ENCODE peak calls at places on chromosome 20, in seven cellular contexts. One of them, this sample, is unnamed.

GRCh38 chr20:23155141-23155590 is 69.0 kb upstream of the CD93 start:
- DNase-seq in endothelial cell of umbilical vein: no peak
- DNase-seq in choroid plexus epithelial cell: no peak
- DNase-seq in bronchial epithelial cell: peak; percentile 85
- DNase-seq in fibroblast of lung: no peak
- DNase-seq in adrenal gland: no peak
- DNase-seq in CD8-positive, alpha-beta T cell: no peak
- DNase-seq in this sample: no peak

GRCh38 chr20:41003143-41003932 is 25.3 kb upstream of the TOP1 start:
- DNase-seq in endothelial cell of umbilical vein: peak; percentile 96
- DNase-seq in choroid plexus epithelial cell: peak; percentile 99
- DNase-seq in bronchial epithelial cell: peak; percentile 99
- DNase-seq in fibroblast of lung: peak; percentile 99
- DNase-seq in adrenal gland: peak; percentile 85
- DNase-seq in CD8-positive, alpha-beta T cell: peak; percentile 60
- DNase-seq in this sample: peak; percentile 97

GRCh38 chr20:41308726-41309413 is 8.7 kb downstream of the ZHX3 start:
- DNase-seq in endothelial cell of umbilical vein: no peak
- DNase-seq in choroid plexus epithelial cell: peak; percentile 88
- DNase-seq in bronchial epithelial cell: peak; percentile 32
- DNase-seq in fibroblast of lung: no peak
- DNase-seq in adrenal gland: no peak
- DNase-seq in CD8-positive, alpha-beta T cell: no peak
- DNase-seq in this sample: no peak

GRCh38 chr20:13995841-13996240 is 525 bp downstream of the MACROD2 start:
- DNase-seq in endothelial cell of umbilical vein: peak; percentile 12
- DNase-seq in choroid plexus epithelial cell: no peak
- DNase-seq in bronchial epithelial cell: no peak
- DNase-seq in fibroblast of lung: no peak
- DNase-seq in adrenal gland: peak; percentile 53
- DNase-seq in CD8-positive, alpha-beta T cell: no peak
- DNase-seq in this sample: no peak

GRCh38 chr20:58659841-58660240 is 8.8 kb downstream of the STX16 start:
- DNase-seq in endothelial cell of umbilical vein: no peak
- DNase-seq in choroid plexus epithelial cell: no peak
- DNase-seq in bronchial epithelial cell: peak; percentile 49
- DNase-seq in fibroblast of lung: no peak
- DNase-seq in adrenal gland: no peak
- DNase-seq in CD8-positive, alpha-beta T cell: no peak
- DNase-seq in this sample: no peak

GRCh38 chr20:2386516-2387179 is 5.9 kb downstream of the TGM6 start:
- DNase-seq in endothelial cell of umbilical vein: peak; percentile 8
- DNase-seq in choroid plexus epithelial cell: peak; percentile 25
- DNase-seq in bronchial epithelial cell: peak; percentile 95
- DNase-seq in fibroblast of lung: peak; percentile 87
- DNase-seq in adrenal gland: no peak
- DNase-seq in CD8-positive, alpha-beta T cell: no peak
- DNase-seq in this sample: no peak

GRCh38 chr20:13212750-13213149 is 8.3 kb upstream of the ISM1 start:
- DNase-seq in endothelial cell of umbilical vein: no peak
- DNase-seq in choroid plexus epithelial cell: no peak
- DNase-seq in bronchial epithelial cell: peak; percentile 17
- DNase-seq in fibroblast of lung: no peak
- DNase-seq in adrenal gland: no peak
- DNase-seq in CD8-positive, alpha-beta T cell: no peak
- DNase-seq in this sample: no peak

GRCh38 chr20:35838213-35838612 is 66.4 kb downstream of the PHF20 start:
- DNase-seq in endothelial cell of umbilical vein: no peak
- DNase-seq in choroid plexus epithelial cell: no peak
- DNase-seq in bronchial epithelial cell: peak; percentile 43
- DNase-seq in fibroblast of lung: no peak
- DNase-seq in adrenal gland: no peak
- DNase-seq in CD8-positive, alpha-beta T cell: no peak
- DNase-seq in this sample: no peak

GRCh38 chr20:43721429-43722152 is 5.2 kb downstream of the GTSF1L start:
- DNase-seq in endothelial cell of umbilical vein: no peak
- DNase-seq in choroid plexus epithelial cell: no peak
- DNase-seq in bronchial epithelial cell: peak; percentile 10
- DNase-seq in fibroblast of lung: no peak
- DNase-seq in adrenal gland: no peak
- DNase-seq in CD8-positive, alpha-beta T cell: no peak
- DNase-seq in this sample: no peak

GRCh38 chr20:44593721-44594120 is 11.3 kb downstream of the PKIG start:
- DNase-seq in endothelial cell of umbilical vein: no peak
- DNase-seq in choroid plexus epithelial cell: no peak
- DNase-seq in bronchial epithelial cell: no peak
- DNase-seq in fibroblast of lung: no peak
- DNase-seq in adrenal gland: no peak
- DNase-seq in CD8-positive, alpha-beta T cell: no peak
- DNase-seq in this sample: no peak

GRCh38 chr20:23007886-23008285 is 27.2 kb upstream of the SSTR4 start:
- DNase-seq in endothelial cell of umbilical vein: no peak
- DNase-seq in choroid plexus epithelial cell: no peak
- DNase-seq in bronchial epithelial cell: no peak
- DNase-seq in fibroblast of lung: no peak
- DNase-seq in adrenal gland: no peak
- DNase-seq in CD8-positive, alpha-beta T cell: no peak
- DNase-seq in this sample: no peak

GRCh38 chr20:49306903-49307336 is 29.1 kb upstream of the ZNFX1 start:
- DNase-seq in endothelial cell of umbilical vein: no peak
- DNase-seq in choroid plexus epithelial cell: no peak
- DNase-seq in bronchial epithelial cell: no peak
- DNase-seq in fibroblast of lung: no peak
- DNase-seq in adrenal gland: no peak
- DNase-seq in CD8-positive, alpha-beta T cell: no peak
- DNase-seq in this sample: no peak

GRCh38 chr20:54062812-54063280 is 7.5 kb downstream of the BCAS1 start:
- DNase-seq in endothelial cell of umbilical vein: peak; percentile 35
- DNase-seq in choroid plexus epithelial cell: peak; percentile 67
- DNase-seq in bronchial epithelial cell: peak; percentile 59
- DNase-seq in fibroblast of lung: peak; percentile 45
- DNase-seq in adrenal gland: no peak
- DNase-seq in CD8-positive, alpha-beta T cell: no peak
- DNase-seq in this sample: no peak

GRCh38 chr20:62066339-62066982 is 780 bp upstream of the TAF4 start:
- DNase-seq in endothelial cell of umbilical vein: peak; percentile 59
- DNase-seq in choroid plexus epithelial cell: peak; percentile 36
- DNase-seq in bronchial epithelial cell: peak; percentile 43
- DNase-seq in fibroblast of lung: peak; percentile 39
- DNase-seq in adrenal gland: peak; percentile 62
- DNase-seq in CD8-positive, alpha-beta T cell: peak; percentile 46
- DNase-seq in this sample: no peak

GRCh38 chr20:48583801-48584200 is 244.0 kb downstream of the PREX1 start:
- DNase-seq in endothelial cell of umbilical vein: no peak
- DNase-seq in choroid plexus epithelial cell: no peak
- DNase-seq in bronchial epithelial cell: no peak
- DNase-seq in fibroblast of lung: no peak
- DNase-seq in adrenal gland: no peak
- DNase-seq in CD8-positive, alpha-beta T cell: no peak
- DNase-seq in this sample: no peak

GRCh38 chr20:49230021-49230420 is 10.8 kb downstream of the DDX27 start:
- DNase-seq in endothelial cell of umbilical vein: no peak
- DNase-seq in choroid plexus epithelial cell: no peak
- DNase-seq in bronchial epithelial cell: no peak
- DNase-seq in fibroblast of lung: no peak
- DNase-seq in adrenal gland: no peak
- DNase-seq in CD8-positive, alpha-beta T cell: no peak
- DNase-seq in this sample: no peak

GRCh38 chr20:33099842-33100538 is 20.5 kb downstream of the BPIFB4 start:
- DNase-seq in endothelial cell of umbilical vein: no peak
- DNase-seq in choroid plexus epithelial cell: no peak
- DNase-seq in bronchial epithelial cell: no peak
- DNase-seq in fibroblast of lung: no peak
- DNase-seq in adrenal gland: no peak
- DNase-seq in CD8-positive, alpha-beta T cell: no peak
- DNase-seq in this sample: no peak

GRCh38 chr20:44714701-44715494 is at the start of gene CCN5:
- DNase-seq in endothelial cell of umbilical vein: peak; percentile 68
- DNase-seq in choroid plexus epithelial cell: peak; percentile 88
- DNase-seq in bronchial epithelial cell: peak; percentile 71
- DNase-seq in fibroblast of lung: peak; percentile 76
- DNase-seq in adrenal gland: peak; percentile 94
- DNase-seq in CD8-positive, alpha-beta T cell: no peak
- DNase-seq in this sample: no peak

GRCh38 chr20:38799248-38799647 is 6.2 kb upstream of the PPP1R16B start:
- DNase-seq in endothelial cell of umbilical vein: peak; percentile 90
- DNase-seq in choroid plexus epithelial cell: no peak
- DNase-seq in bronchial epithelial cell: no peak
- DNase-seq in fibroblast of lung: no peak
- DNase-seq in adrenal gland: peak; percentile 31
- DNase-seq in CD8-positive, alpha-beta T cell: no peak
- DNase-seq in this sample: no peak

GRCh38 chr20:33675127-33675954 is 1.1 kb upstream of the NECAB3 start:
- DNase-seq in endothelial cell of umbilical vein: no peak
- DNase-seq in choroid plexus epithelial cell: peak; percentile 51
- DNase-seq in bronchial epithelial cell: no peak
- DNase-seq in fibroblast of lung: no peak
- DNase-seq in adrenal gland: peak; percentile 81
- DNase-seq in CD8-positive, alpha-beta T cell: no peak
- DNase-seq in this sample: no peak

GRCh38 chr20:50380697-50381040 is 129.5 kb upstream of the PTPN1 start:
- DNase-seq in endothelial cell of umbilical vein: peak; percentile 41
- DNase-seq in choroid plexus epithelial cell: peak; percentile 65
- DNase-seq in bronchial epithelial cell: peak; percentile 42
- DNase-seq in fibroblast of lung: peak; percentile 23
- DNase-seq in adrenal gland: peak; percentile 55
- DNase-seq in CD8-positive, alpha-beta T cell: no peak
- DNase-seq in this sample: no peak

GRCh38 chr20:50381771-50382593 is 128.2 kb upstream of the PTPN1 start:
- DNase-seq in endothelial cell of umbilical vein: peak; percentile 31
- DNase-seq in choroid plexus epithelial cell: no peak
- DNase-seq in bronchial epithelial cell: no peak
- DNase-seq in fibroblast of lung: no peak
- DNase-seq in adrenal gland: peak; percentile 48
- DNase-seq in CD8-positive, alpha-beta T cell: no peak
- DNase-seq in this sample: no peak

GRCh38 chr20:50379991-50380696 is 130.0 kb upstream of the PTPN1 start:
- DNase-seq in endothelial cell of umbilical vein: no peak
- DNase-seq in choroid plexus epithelial cell: no peak
- DNase-seq in bronchial epithelial cell: no peak
- DNase-seq in fibroblast of lung: no peak
- DNase-seq in adrenal gland: no peak
- DNase-seq in CD8-positive, alpha-beta T cell: no peak
- DNase-seq in this sample: no peak

GRCh38 chr20:50379049-50379990 is 130.9 kb upstream of the PTPN1 start:
- DNase-seq in endothelial cell of umbilical vein: peak; percentile 78
- DNase-seq in choroid plexus epithelial cell: peak; percentile 81
- DNase-seq in bronchial epithelial cell: peak; percentile 61
- DNase-seq in fibroblast of lung: peak; percentile 48
- DNase-seq in adrenal gland: peak; percentile 99
- DNase-seq in CD8-positive, alpha-beta T cell: no peak
- DNase-seq in this sample: peak; percentile 75

DNA sequence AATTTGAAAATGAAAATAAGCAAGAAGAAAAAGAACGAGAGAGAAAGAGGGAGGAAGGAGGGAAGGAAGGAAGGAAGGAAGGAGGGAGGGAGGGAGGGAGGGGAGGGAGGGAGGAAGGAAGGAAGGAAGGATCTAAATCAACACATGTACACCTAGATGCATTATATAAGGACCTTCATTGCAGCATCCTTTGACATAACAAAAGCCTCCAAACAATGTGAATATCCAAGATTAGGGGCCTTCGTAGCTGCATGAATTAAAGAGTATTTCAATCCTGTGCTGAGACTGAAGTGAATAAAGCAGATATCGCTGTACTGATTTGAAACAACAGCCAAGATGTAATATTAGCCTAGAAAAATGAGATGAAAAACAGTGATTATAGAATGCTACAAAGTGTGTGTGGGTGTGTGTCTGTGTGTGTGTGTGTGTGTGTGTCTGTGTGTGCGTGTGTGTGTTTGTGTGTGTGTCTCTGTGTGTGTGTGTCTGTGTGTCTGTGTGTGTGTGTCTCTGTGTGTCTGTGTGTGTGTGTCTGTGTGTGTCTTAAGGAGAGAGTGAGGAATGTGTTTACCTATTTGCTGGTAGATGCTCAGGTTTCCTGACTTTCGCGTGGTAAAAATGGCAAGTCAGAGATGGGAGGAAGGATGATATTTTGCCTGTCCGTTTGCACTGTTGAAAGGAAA is 129.0 kb upstream of the PTPN1 start:
- DNase-seq in endothelial cell of umbilical vein: no peak
- DNase-seq in choroid plexus epithelial cell: no peak
- DNase-seq in bronchial epithelial cell: no peak
- DNase-seq in fibroblast of lung: no peak
- DNase-seq in adrenal gland: no peak
- DNase-seq in CD8-positive, alpha-beta T cell: no peak
- DNase-seq in this sample: no peak
- H3K4me3 ChIP-seq in endothelial cell of umbilical vein: no peak overlapping the region
- H3K4me3 ChIP-seq in choroid plexus epithelial cell: no peak overlapping the region
- H3K4me3 ChIP-seq in bronchial epithelial cell: no peak overlapping the region
- H3K4me3 ChIP-seq in fibroblast of lung: no peak overlapping the region
- H3K4me3 ChIP-seq in adrenal gland: no peak overlapping the region
- H3K4me3 ChIP-seq in CD8-positive, alpha-beta T cell: no peak overlapping the region
- H3K4me3 ChIP-seq in this sample: no peak overlapping the region

GRCh38 chr20:36860811-36861624 is 14.9 kb upstream of the TLDC2 start:
- DNase-seq in endothelial cell of umbilical vein: no peak
- DNase-seq in choroid plexus epithelial cell: no peak
- DNase-seq in bronchial epithelial cell: no peak
- DNase-seq in fibroblast of lung: no peak
- DNase-seq in adrenal gland: no peak
- DNase-seq in CD8-positive, alpha-beta T cell: no peak
- DNase-seq in this sample: no peak
- H3K4me3 ChIP-seq in endothelial cell of umbilical vein: no peak overlapping the region
- H3K4me3 ChIP-seq in choroid plexus epithelial cell: peak overlapping the region; percentile 64
- H3K4me3 ChIP-seq in bronchial epithelial cell: no peak overlapping the region
- H3K4me3 ChIP-seq in fibroblast of lung: peak overlapping the region; percentile 78
- H3K4me3 ChIP-seq in adrenal gland: peak overlapping the region; percentile 7
- H3K4me3 ChIP-seq in CD8-positive, alpha-beta T cell: no peak overlapping the region
- H3K4me3 ChIP-seq in this sample: peak overlapping the region; percentile 68

DNA sequence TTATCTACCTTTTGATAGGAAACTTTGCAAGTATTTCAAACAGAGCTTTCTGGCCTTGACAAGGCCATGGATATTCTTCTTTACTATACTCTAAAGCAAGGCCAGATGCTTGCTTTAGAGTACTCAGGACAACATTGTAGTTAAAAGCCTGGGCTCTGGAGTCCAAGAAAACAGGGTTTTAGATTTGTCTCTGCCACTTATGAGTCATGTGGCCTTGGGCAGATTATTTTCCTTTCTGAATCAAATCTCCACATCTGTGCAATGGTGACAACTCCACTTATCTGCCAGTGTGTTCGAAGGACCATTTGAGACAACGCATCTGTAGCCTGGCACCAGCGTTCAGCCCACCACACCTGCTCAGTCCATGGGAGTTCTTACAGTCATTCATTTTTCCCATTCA is 265.9 kb upstream of the RIN2 start:
- DNase-seq in endothelial cell of umbilical vein: no peak
- DNase-seq in choroid plexus epithelial cell: no peak
- DNase-seq in bronchial epithelial cell: no peak
- DNase-seq in fibroblast of lung: no peak
- DNase-seq in adrenal gland: peak; percentile 8
- DNase-seq in CD8-positive, alpha-beta T cell: no peak
- DNase-seq in this sample: no peak
- H3K4me3 ChIP-seq in endothelial cell of umbilical vein: no peak overlapping the region
- H3K4me3 ChIP-seq in choroid plexus epithelial cell: no peak overlapping the region
- H3K4me3 ChIP-seq in bronchial epithelial cell: no peak overlapping the region
- H3K4me3 ChIP-seq in fibroblast of lung: no peak overlapping the region
- H3K4me3 ChIP-seq in adrenal gland: no peak overlapping the region
- H3K4me3 ChIP-seq in CD8-positive, alpha-beta T cell: no peak overlapping the region
- H3K4me3 ChIP-seq in this sample: no peak overlapping the region

GRCh38 chr20:63972312-63973159 is 2.8 kb upstream of the ZNF512B start:
- DNase-seq in endothelial cell of umbilical vein: peak; percentile 74
- DNase-seq in choroid plexus epithelial cell: no peak
- DNase-seq in bronchial epithelial cell: no peak
- DNase-seq in fibroblast of lung: no peak
- DNase-seq in adrenal gland: no peak
- DNase-seq in CD8-positive, alpha-beta T cell: no peak
- DNase-seq in this sample: no peak
- H3K4me3 ChIP-seq in endothelial cell of umbilical vein: no peak overlapping the region
- H3K4me3 ChIP-seq in choroid plexus epithelial cell: no peak overlapping the region
- H3K4me3 ChIP-seq in bronchial epithelial cell: no peak overlapping the region
- H3K4me3 ChIP-seq in fibroblast of lung: no peak overlapping the region
- H3K4me3 ChIP-seq in adrenal gland: no peak overlapping the region
- H3K4me3 ChIP-seq in CD8-positive, alpha-beta T cell: no peak overlapping the region
- H3K4me3 ChIP-seq in this sample: no peak overlapping the region

This sample was measured in skeletal muscle cell.